ENCODE peak calls at places on chromosomes 2 and 18, in eight cellular contexts. One of them, this sample, is unnamed.

GRCh38 chr2:33777791-33778190 is 178.7 kb upstream of the FAM98A start:
- DNase-seq in naive thymus-derived CD4-positive, alpha-beta T cell: no peak
- DNase-seq in GDM1: no peak
- DNase-seq in osteocyte: no peak
- DNase-seq in iPS-NIHi11: no peak
- DNase-seq in stimulated activated CD4-positive, alpha-beta T cell treated with anti-CD3 and anti-CD28 coated beads, Interleukin-4, amount 100 ng/mL, for 24 hours: no peak
- DNase-seq in NCI-H69: no peak
- DNase-seq in thoracic aorta: no peak
- DNase-seq in this sample: no peak

GRCh38 chr2:135667045-135667444 is 74.6 kb upstream of the UBXN4 start:
- DNase-seq in GDM1: no peak
- DNase-seq in osteocyte: no peak
- DNase-seq in iPS-NIHi11: peak
- DNase-seq in NCI-H69: no peak
- DNase-seq in stimulated activated CD4-positive, alpha-beta T cell treated with anti-CD3 and anti-CD28 coated beads, Interleukin-4, amount 100 ng/mL, for 24 hours: no peak
- DNase-seq in naive thymus-derived CD4-positive, alpha-beta T cell: no peak
- DNase-seq in thoracic aorta: no peak
- DNase-seq in this sample: no peak

GRCh38 chr2:60350791-60351190 is 202.7 kb downstream of the BCL11A start:
- DNase-seq in naive thymus-derived CD4-positive, alpha-beta T cell: no peak
- DNase-seq in thoracic aorta: no peak
- DNase-seq in iPS-NIHi11: no peak
- DNase-seq in GDM1: no peak
- DNase-seq in osteocyte: peak
- DNase-seq in NCI-H69: no peak
- DNase-seq in stimulated activated CD4-positive, alpha-beta T cell treated with anti-CD3 and anti-CD28 coated beads, Interleukin-4, amount 100 ng/mL, for 24 hours: no peak
- DNase-seq in this sample: no peak

GRCh38 chr2:101446869-101447268 is 28.0 kb downstream of the RFX8 start:
- DNase-seq in thoracic aorta: no peak
- DNase-seq in osteocyte: no peak
- DNase-seq in GDM1: peak
- DNase-seq in iPS-NIHi11: no peak
- DNase-seq in stimulated activated CD4-positive, alpha-beta T cell treated with anti-CD3 and anti-CD28 coated beads, Interleukin-4, amount 100 ng/mL, for 24 hours: no peak
- DNase-seq in NCI-H69: no peak
- DNase-seq in naive thymus-derived CD4-positive, alpha-beta T cell: no peak
- DNase-seq in this sample: no peak

GRCh38 chr18:12625242-12625641 is 32.7 kb downstream of the SPIRE1 start:
- DNase-seq in thoracic aorta: no peak
- DNase-seq in iPS-NIHi11: no peak
- DNase-seq in naive thymus-derived CD4-positive, alpha-beta T cell: no peak
- DNase-seq in NCI-H69: no peak
- DNase-seq in GDM1: no peak
- DNase-seq in stimulated activated CD4-positive, alpha-beta T cell treated with anti-CD3 and anti-CD28 coated beads, Interleukin-4, amount 100 ng/mL, for 24 hours: no peak
- DNase-seq in osteocyte: no peak
- DNase-seq in this sample: no peak

GRCh38 chr2:120498576-120499394 is 152.8 kb downstream of the INHBB start:
- DNase-seq in naive thymus-derived CD4-positive, alpha-beta T cell: no peak
- DNase-seq in osteocyte: no peak
- DNase-seq in GDM1: no peak
- DNase-seq in stimulated activated CD4-positive, alpha-beta T cell treated with anti-CD3 and anti-CD28 coated beads, Interleukin-4, amount 100 ng/mL, for 24 hours: no peak
- DNase-seq in NCI-H69: no peak
- DNase-seq in thoracic aorta: no peak
- DNase-seq in iPS-NIHi11: no peak
- DNase-seq in this sample: no peak

GRCh38 chr2:231679131-231679530 is 29.2 kb upstream of the PTMA start:
- DNase-seq in GDM1: no peak
- DNase-seq in osteocyte: no peak
- DNase-seq in thoracic aorta: no peak
- DNase-seq in NCI-H69: no peak
- DNase-seq in naive thymus-derived CD4-positive, alpha-beta T cell: no peak
- DNase-seq in iPS-NIHi11: no peak
- DNase-seq in stimulated activated CD4-positive, alpha-beta T cell treated with anti-CD3 and anti-CD28 coated beads, Interleukin-4, amount 100 ng/mL, for 24 hours: no peak
- DNase-seq in this sample: no peak

GRCh38 chr2:100730290-100730868 is 89.6 kb upstream of the NPAS2 start:
- DNase-seq in thoracic aorta: no peak
- DNase-seq in GDM1: no peak
- DNase-seq in NCI-H69: peak
- DNase-seq in naive thymus-derived CD4-positive, alpha-beta T cell: peak
- DNase-seq in osteocyte: no peak
- DNase-seq in iPS-NIHi11: peak
- DNase-seq in stimulated activated CD4-positive, alpha-beta T cell treated with anti-CD3 and anti-CD28 coated beads, Interleukin-4, amount 100 ng/mL, for 24 hours: peak
- DNase-seq in this sample: peak

GRCh38 chr18:52781113-52781512 is 441.1 kb downstream of the DCC start:
- DNase-seq in thoracic aorta: no peak
- DNase-seq in naive thymus-derived CD4-positive, alpha-beta T cell: no peak
- DNase-seq in NCI-H69: no peak
- DNase-seq in iPS-NIHi11: no peak
- DNase-seq in stimulated activated CD4-positive, alpha-beta T cell treated with anti-CD3 and anti-CD28 coated beads, Interleukin-4, amount 100 ng/mL, for 24 hours: no peak
- DNase-seq in osteocyte: no peak
- DNase-seq in GDM1: no peak
- DNase-seq in this sample: no peak

GRCh38 chr18:80247403-80247916 is at the start of gene PARD6G:
- DNase-seq in osteocyte: peak
- DNase-seq in thoracic aorta: peak
- DNase-seq in stimulated activated CD4-positive, alpha-beta T cell treated with anti-CD3 and anti-CD28 coated beads, Interleukin-4, amount 100 ng/mL, for 24 hours: peak
- DNase-seq in NCI-H69: peak
- DNase-seq in naive thymus-derived CD4-positive, alpha-beta T cell: peak
- DNase-seq in iPS-NIHi11: peak
- DNase-seq in GDM1: peak
- DNase-seq in this sample: peak

GRCh38 chr2:56102866-56103265 is 80.9 kb upstream of the CCDC85A start:
- DNase-seq in thoracic aorta: no peak
- DNase-seq in iPS-NIHi11: no peak
- DNase-seq in naive thymus-derived CD4-positive, alpha-beta T cell: no peak
- DNase-seq in osteocyte: no peak
- DNase-seq in stimulated activated CD4-positive, alpha-beta T cell treated with anti-CD3 and anti-CD28 coated beads, Interleukin-4, amount 100 ng/mL, for 24 hours: no peak
- DNase-seq in NCI-H69: no peak
- DNase-seq in GDM1: no peak
- DNase-seq in this sample: no peak

GRCh38 chr2:232662486-232663260 is 29.3 kb downstream of the EFHD1 start:
- DNase-seq in stimulated activated CD4-positive, alpha-beta T cell treated with anti-CD3 and anti-CD28 coated beads, Interleukin-4, amount 100 ng/mL, for 24 hours: no peak
- DNase-seq in naive thymus-derived CD4-positive, alpha-beta T cell: no peak
- DNase-seq in NCI-H69: no peak
- DNase-seq in GDM1: no peak
- DNase-seq in iPS-NIHi11: no peak
- DNase-seq in thoracic aorta: no peak
- DNase-seq in osteocyte: no peak
- DNase-seq in this sample: no peak

GRCh38 chr2:44707945-44708645 is 233.4 kb upstream of the SIX3 start:
- DNase-seq in stimulated activated CD4-positive, alpha-beta T cell treated with anti-CD3 and anti-CD28 coated beads, Interleukin-4, amount 100 ng/mL, for 24 hours: no peak
- DNase-seq in naive thymus-derived CD4-positive, alpha-beta T cell: no peak
- DNase-seq in osteocyte: no peak
- DNase-seq in NCI-H69: peak
- DNase-seq in iPS-NIHi11: peak
- DNase-seq in GDM1: peak
- DNase-seq in thoracic aorta: no peak
- DNase-seq in this sample: no peak

GRCh38 chr2:222655748-222656543 is at the start of gene FARSB:
- DNase-seq in naive thymus-derived CD4-positive, alpha-beta T cell: peak
- DNase-seq in GDM1: peak
- DNase-seq in iPS-NIHi11: peak
- DNase-seq in thoracic aorta: peak
- DNase-seq in NCI-H69: peak
- DNase-seq in stimulated activated CD4-positive, alpha-beta T cell treated with anti-CD3 and anti-CD28 coated beads, Interleukin-4, amount 100 ng/mL, for 24 hours: peak
- DNase-seq in osteocyte: peak
- DNase-seq in this sample: peak

GRCh38 chr2:101057051-101057933 is 55.2 kb downstream of the RPL31 start:
- DNase-seq in osteocyte: no peak
- DNase-seq in iPS-NIHi11: no peak
- DNase-seq in GDM1: no peak
- DNase-seq in stimulated activated CD4-positive, alpha-beta T cell treated with anti-CD3 and anti-CD28 coated beads, Interleukin-4, amount 100 ng/mL, for 24 hours: no peak
- DNase-seq in NCI-H69: no peak
- DNase-seq in naive thymus-derived CD4-positive, alpha-beta T cell: no peak
- DNase-seq in thoracic aorta: no peak
- DNase-seq in this sample: no peak

GRCh38 chr2:9292426-9292825 is 85.8 kb downstream of the ASAP2 start:
- DNase-seq in iPS-NIHi11: no peak
- DNase-seq in GDM1: no peak
- DNase-seq in NCI-H69: no peak
- DNase-seq in osteocyte: no peak
- DNase-seq in stimulated activated CD4-positive, alpha-beta T cell treated with anti-CD3 and anti-CD28 coated beads, Interleukin-4, amount 100 ng/mL, for 24 hours: no peak
- DNase-seq in thoracic aorta: no peak
- DNase-seq in naive thymus-derived CD4-positive, alpha-beta T cell: no peak
- DNase-seq in this sample: no peak

GRCh38 chr18:79508565-79509535 is 113.1 kb downstream of the NFATC1 start:
- DNase-seq in GDM1: no peak
- DNase-seq in naive thymus-derived CD4-positive, alpha-beta T cell: no peak
- DNase-seq in iPS-NIHi11: no peak
- DNase-seq in thoracic aorta: no peak
- DNase-seq in stimulated activated CD4-positive, alpha-beta T cell treated with anti-CD3 and anti-CD28 coated beads, Interleukin-4, amount 100 ng/mL, for 24 hours: no peak
- DNase-seq in osteocyte: peak
- DNase-seq in NCI-H69: no peak
- DNase-seq in this sample: no peak

GRCh38 chr2:68832161-68832869 is 38.9 kb downstream of the BMP10 start:
- DNase-seq in thoracic aorta: peak
- DNase-seq in GDM1: peak
- DNase-seq in naive thymus-derived CD4-positive, alpha-beta T cell: peak
- DNase-seq in stimulated activated CD4-positive, alpha-beta T cell treated with anti-CD3 and anti-CD28 coated beads, Interleukin-4, amount 100 ng/mL, for 24 hours: peak
- DNase-seq in osteocyte: no peak
- DNase-seq in NCI-H69: no peak
- DNase-seq in iPS-NIHi11: no peak
- DNase-seq in this sample: no peak

GRCh38 chr2:38074775-38075435 is 1.0 kb downstream of the CYP1B1 start:
- DNase-seq in osteocyte: no peak
- DNase-seq in thoracic aorta: no peak
- DNase-seq in stimulated activated CD4-positive, alpha-beta T cell treated with anti-CD3 and anti-CD28 coated beads, Interleukin-4, amount 100 ng/mL, for 24 hours: no peak
- DNase-seq in GDM1: no peak
- DNase-seq in naive thymus-derived CD4-positive, alpha-beta T cell: no peak
- DNase-seq in NCI-H69: no peak
- DNase-seq in iPS-NIHi11: peak
- DNase-seq in this sample: peak

GRCh38 chr18:30889582-30890301 is 152.8 kb downstream of the DSC3 start:
- DNase-seq in thoracic aorta: no peak
- DNase-seq in iPS-NIHi11: peak
- DNase-seq in GDM1: no peak
- DNase-seq in osteocyte: no peak
- DNase-seq in naive thymus-derived CD4-positive, alpha-beta T cell: no peak
- DNase-seq in NCI-H69: peak
- DNase-seq in stimulated activated CD4-positive, alpha-beta T cell treated with anti-CD3 and anti-CD28 coated beads, Interleukin-4, amount 100 ng/mL, for 24 hours: no peak
- DNase-seq in this sample: peak

GRCh38 chr18:3054785-3055184 is 41.8 kb upstream of the LPIN2 start:
- DNase-seq in thoracic aorta: no peak
- DNase-seq in iPS-NIHi11: no peak
- DNase-seq in osteocyte: no peak
- DNase-seq in GDM1: no peak
- DNase-seq in stimulated activated CD4-positive, alpha-beta T cell treated with anti-CD3 and anti-CD28 coated beads, Interleukin-4, amount 100 ng/mL, for 24 hours: no peak
- DNase-seq in NCI-H69: no peak
- DNase-seq in naive thymus-derived CD4-positive, alpha-beta T cell: no peak
- DNase-seq in this sample: no peak

GRCh38 chr2:120878970-120879369 is 143.3 kb downstream of the GLI2 start:
- DNase-seq in naive thymus-derived CD4-positive, alpha-beta T cell: no peak
- DNase-seq in stimulated activated CD4-positive, alpha-beta T cell treated with anti-CD3 and anti-CD28 coated beads, Interleukin-4, amount 100 ng/mL, for 24 hours: no peak
- DNase-seq in GDM1: no peak
- DNase-seq in osteocyte: no peak
- DNase-seq in NCI-H69: peak
- DNase-seq in thoracic aorta: no peak
- DNase-seq in iPS-NIHi11: no peak
- DNase-seq in this sample: no peak

GRCh38 chr2:235001237-235002133 is 49.7 kb downstream of the SH3BP4 start:
- DNase-seq in iPS-NIHi11: no peak
- DNase-seq in naive thymus-derived CD4-positive, alpha-beta T cell: no peak
- DNase-seq in NCI-H69: no peak
- DNase-seq in stimulated activated CD4-positive, alpha-beta T cell treated with anti-CD3 and anti-CD28 coated beads, Interleukin-4, amount 100 ng/mL, for 24 hours: no peak
- DNase-seq in thoracic aorta: no peak
- DNase-seq in GDM1: no peak
- DNase-seq in osteocyte: no peak
- DNase-seq in this sample: no peak

GRCh38 chr18:61765097-61765496 is 127.7 kb downstream of the RNF152 start:
- DNase-seq in stimulated activated CD4-positive, alpha-beta T cell treated with anti-CD3 and anti-CD28 coated beads, Interleukin-4, amount 100 ng/mL, for 24 hours: no peak
- DNase-seq in iPS-NIHi11: no peak
- DNase-seq in GDM1: no peak
- DNase-seq in thoracic aorta: no peak
- DNase-seq in osteocyte: no peak
- DNase-seq in naive thymus-derived CD4-positive, alpha-beta T cell: no peak
- DNase-seq in NCI-H69: no peak
- DNase-seq in this sample: peak

GRCh38 chr2:137873860-137874259 is 90.4 kb upstream of the HNMT start:
- DNase-seq in stimulated activated CD4-positive, alpha-beta T cell treated with anti-CD3 and anti-CD28 coated beads, Interleukin-4, amount 100 ng/mL, for 24 hours: no peak
- DNase-seq in GDM1: no peak
- DNase-seq in thoracic aorta: no peak
- DNase-seq in iPS-NIHi11: no peak
- DNase-seq in NCI-H69: peak
- DNase-seq in osteocyte: no peak
- DNase-seq in naive thymus-derived CD4-positive, alpha-beta T cell: no peak
- DNase-seq in this sample: no peak

GRCh38 chr2:11398710-11399109 is 54.3 kb upstream of the ROCK2 start:
- DNase-seq in naive thymus-derived CD4-positive, alpha-beta T cell: no peak
- DNase-seq in thoracic aorta: no peak
- DNase-seq in NCI-H69: peak
- DNase-seq in GDM1: no peak
- DNase-seq in stimulated activated CD4-positive, alpha-beta T cell treated with anti-CD3 and anti-CD28 coated beads, Interleukin-4, amount 100 ng/mL, for 24 hours: no peak
- DNase-seq in iPS-NIHi11: no peak
- DNase-seq in osteocyte: no peak
- DNase-seq in this sample: no peak

GRCh38 chr2:12701786-12702660 is 14.7 kb upstream of the TRIB2 start:
- DNase-seq in thoracic aorta: no peak
- DNase-seq in naive thymus-derived CD4-positive, alpha-beta T cell: no peak
- DNase-seq in iPS-NIHi11: no peak
- DNase-seq in GDM1: no peak
- DNase-seq in NCI-H69: no peak
- DNase-seq in stimulated activated CD4-positive, alpha-beta T cell treated with anti-CD3 and anti-CD28 coated beads, Interleukin-4, amount 100 ng/mL, for 24 hours: peak
- DNase-seq in osteocyte: no peak
- DNase-seq in this sample: no peak

GRCh38 chr2:119197529-119198266 is 25.9 kb upstream of the STEAP3 start:
- DNase-seq in GDM1: no peak
- DNase-seq in osteocyte: no peak
- DNase-seq in NCI-H69: no peak
- DNase-seq in naive thymus-derived CD4-positive, alpha-beta T cell: no peak
- DNase-seq in thoracic aorta: no peak
- DNase-seq in stimulated activated CD4-positive, alpha-beta T cell treated with anti-CD3 and anti-CD28 coated beads, Interleukin-4, amount 100 ng/mL, for 24 hours: no peak
- DNase-seq in iPS-NIHi11: no peak
- DNase-seq in this sample: no peak

This sample was measured in nephron progenitor cell.